ENCODE peak calls at places on chromosomes 3 and 15, in six cellular contexts. Q is esophagus muscularis mucosa, G is uterus, H is neuronal stem cell, S is right cardiac atrium, W is heart right ventricle. Y is an unnamed sample.

GRCh38 chr3:14391033-14391432 is 11.4 kb upstream of the SLC6A6 start:
- DNase-seq in Q (no peak), G (peak; percentile 51), H (no peak), S (no peak), W (no peak), Y (no peak)

GRCh38 chr3:86785381-86785780 is 205.6 kb downstream of the VGLL3 start:
- DNase-seq in Q (no peak), G (no peak), H (no peak), S (no peak), W (no peak), Y (no peak)

GRCh38 chr3:159796226-159796625 is 192.4 kb upstream of the IL12A start:
- DNase-seq in Q (no peak), G (peak; percentile 42), H (no peak), S (no peak), W (no peak), Y (no peak)

GRCh38 chr15:89068325-89068784 is 19.9 kb upstream of the ABHD2 start:
- DNase-seq in Q (no peak), G (peak; percentile 49), H (no peak), S (no peak), W (no peak), Y (no peak)

GRCh38 chr3:12947504-12948369 is 106.4 kb upstream of the RPL32 start:
- DNase-seq in Q (no peak), G (peak; percentile 62), H (no peak), S (peak; percentile 86), W (peak; percentile 74), Y (peak; percentile 83)

GRCh38 chr3:14923476-14923875 is 23.9 kb upstream of the NR2C2 start:
- DNase-seq in Q (no peak), G (no peak), H (no peak), S (no peak), W (no peak), Y (no peak)

GRCh38 chr3:191139771-191140170 is 59.3 kb upstream of the OSTN start:
- DNase-seq in Q (no peak), G (no peak), H (no peak), S (no peak), W (no peak), Y (no peak)

GRCh38 chr15:76258460-76258859 is 52.8 kb downstream of the ETFA start:
- DNase-seq in Q (no peak), G (no peak), H (no peak), S (no peak), W (no peak), Y (no peak)

GRCh38 chr3:194277547-194278091 is 73.5 kb downstream of the CPN2 start:
- DNase-seq in Q (no peak), G (peak; percentile 86), H (no peak), S (peak; percentile 89), W (peak; percentile 67), Y (peak; percentile 92)

GRCh38 chr15:73555080-73555479 is 78.1 kb downstream of the NPTN start:
- DNase-seq in Q (no peak), G (no peak), H (no peak), S (no peak), W (no peak), Y (no peak)

GRCh38 chr15:66715181-66715624 is 13.2 kb downstream of the SMAD6 start:
- DNase-seq in Q (no peak), G (no peak), H (no peak), S (no peak), W (no peak), Y (no peak)

GRCh38 chr3:153161714-153162512 is at the start of gene RAP2B:
- DNase-seq in Q (peak; percentile 100), G (peak; percentile 97), H (peak; percentile 96), S (peak; percentile 99), W (peak; percentile 98), Y (peak; percentile 98)

GRCh38 chr15:84973492-84974460 is 7.9 kb upstream of the PDE8A start:
- DNase-seq in Q (no peak), G (no peak), H (no peak), S (no peak), W (no peak), Y (no peak)

GRCh38 chr15:59237854-59238252 is 31.2 kb downstream of the LDHAL6B start:
- DNase-seq in Q (no peak), G (no peak), H (no peak), S (no peak), W (no peak), Y (peak; percentile 11)

GRCh38 chr3:197337656-197338055 is 39.2 kb upstream of the DLG1 start:
- DNase-seq in Q (peak; percentile 26), G (no peak), H (no peak), S (no peak), W (no peak), Y (no peak)

GRCh38 chr15:74274485-74275038 is 38.4 kb downstream of the CCDC33 start:
- DNase-seq in Q (no peak), G (no peak), H (no peak), S (no peak), W (no peak), Y (no peak)

GRCh38 chr3:81437683-81438082 is 323.8 kb downstream of the GBE1 start:
- DNase-seq in Q (no peak), G (no peak), H (no peak), S (no peak), W (no peak), Y (no peak)

GRCh38 chr3:122188758-122189157 is 5.3 kb downstream of the CASR start:
- DNase-seq in Q (no peak), G (no peak), H (no peak), S (no peak), W (no peak), Y (no peak)

GRCh38 chr3:25603703-25604102 is 61.0 kb downstream of the TOP2B start:
- DNase-seq in Q (no peak), G (no peak), H (no peak), S (no peak), W (no peak), Y (peak; percentile 37)

GRCh38 chr3:143170676-143171075 is 51.1 kb downstream of the CHST2 start:
- DNase-seq in Q (no peak), G (no peak), H (no peak), S (no peak), W (no peak), Y (peak; percentile 58)

GRCh38 chr3:106830334-106830733 is 546.9 kb upstream of the CCDC54 start:
- DNase-seq in Q (no peak), G (no peak), H (no peak), S (no peak), W (no peak), Y (no peak)

GRCh38 chr3:52218953-52219650 is 6.3 kb downstream of the TLR9 start:
- DNase-seq in Q (no peak), G (no peak), H (no peak), S (no peak), W (no peak), Y (no peak)
- H3K4me1 ChIP-seq in Q (peaks cover 38% of the 10 kb centered on the region), G (peaks cover 10% of the 10 kb centered on the region), H (peaks cover 14% of the 10 kb centered on the region), S (peaks cover 15% of the 10 kb centered on the region), W (peaks cover 33% of the 10 kb centered on the region), Y (peaks cover 5% of the 10 kb centered on the region)

DNA sequence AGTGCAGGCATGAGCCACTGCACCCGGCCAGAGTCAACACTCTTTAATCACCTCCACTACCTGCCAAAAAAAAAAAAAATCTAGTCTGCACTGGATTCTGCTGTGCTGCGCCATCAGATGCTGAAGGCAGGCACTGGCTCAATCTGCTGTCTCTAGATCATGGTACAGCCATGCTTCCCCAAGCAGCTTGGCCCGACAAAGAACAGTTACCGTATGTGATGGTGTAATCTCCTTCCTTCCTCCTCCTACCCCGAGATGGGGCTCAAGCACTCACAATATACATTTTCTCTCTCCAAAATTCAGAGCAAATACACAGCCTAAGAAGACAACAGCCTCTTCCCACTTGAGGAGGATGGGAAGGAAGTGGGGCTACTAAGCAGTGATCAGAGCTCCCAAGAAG is 45.1 kb downstream of the DAPK2 start:
- DNase-seq in Q (no peak), G (no peak), H (no peak), S (no peak), W (no peak), Y (no peak)
- H3K4me1 ChIP-seq in Q (peaks cover 24% of the 10 kb centered on the region), G (no peaks in the 10 kb centered on the region), H (peaks cover 2% of the 10 kb centered on the region), S (peaks cover 27% of the 10 kb centered on the region), W (peaks cover 46% of the 10 kb centered on the region), Y (no peaks in the 10 kb centered on the region)

DNA sequence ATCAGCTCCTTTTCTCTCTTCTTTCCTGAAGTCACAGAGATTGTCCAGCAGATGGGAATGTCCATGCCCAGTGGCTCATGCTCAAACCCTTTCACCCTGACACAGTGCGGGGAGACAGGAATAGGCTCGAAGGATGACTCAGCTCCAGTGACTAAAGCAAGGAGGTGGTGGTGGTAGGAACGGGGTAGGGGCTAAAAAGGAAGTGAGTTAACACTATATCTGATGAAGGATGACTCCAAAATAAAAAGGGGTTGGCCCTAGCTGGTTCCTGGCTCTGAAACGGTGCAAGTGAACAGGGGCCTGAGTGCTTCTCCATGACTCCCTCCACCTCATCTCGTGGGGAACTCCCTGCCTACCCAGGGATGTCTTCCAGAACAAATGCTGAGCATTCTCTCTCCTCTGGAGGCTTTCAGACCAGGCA is 167.4 kb upstream of the LPP start:
- DNase-seq in Q (no peak), G (no peak), H (no peak), S (no peak), W (no peak), Y (no peak)
- H3K4me1 ChIP-seq in Q (peaks cover 6% of the 10 kb centered on the region), G (no peaks in the 10 kb centered on the region), H (peaks cover 11% of the 10 kb centered on the region), S (no peaks in the 10 kb centered on the region), W (peaks cover 14% of the 10 kb centered on the region), Y (no peaks in the 10 kb centered on the region)

DNA sequence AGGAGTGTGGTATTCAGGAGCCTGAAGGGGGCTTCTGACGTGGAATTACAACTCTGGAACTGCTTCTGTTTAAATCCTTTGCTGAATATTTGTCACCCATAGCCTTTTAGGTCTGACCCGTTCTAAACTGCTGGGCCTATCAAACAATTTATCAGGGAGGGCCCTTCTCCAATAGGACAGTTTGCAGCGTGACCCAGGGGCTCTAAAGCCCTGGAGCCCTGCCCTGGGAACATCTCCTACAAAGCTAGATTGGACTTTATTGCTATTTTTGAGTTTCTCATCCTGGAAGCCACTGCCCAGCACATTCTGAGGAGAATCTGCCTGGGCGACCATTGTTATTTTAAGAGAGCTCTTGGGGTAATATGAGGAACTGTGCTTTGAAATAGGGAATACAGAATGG is 35.5 kb downstream of the KLF13 start:
- DNase-seq in Q (no peak), G (no peak), H (no peak), S (no peak), W (no peak), Y (no peak)
- H3K4me1 ChIP-seq in Q (peaks cover 98% of the 10 kb centered on the region), G (peaks cover 25% of the 10 kb centered on the region), H (peaks cover 33% of the 10 kb centered on the region), S (peaks cover 64% of the 10 kb centered on the region), W (peaks cover 100% of the 10 kb centered on the region), Y (peaks cover 86% of the 10 kb centered on the region)